ENCODE peak calls at places on chromosomes 7 and 10, in seven cellular contexts. T is AG04450, Z is GM06990, D is Caco-2, N is stomach, S is right lobe of liver, Q is cardiac fibroblast. E is an unnamed sample.

GRCh38 chr7:98394377-98394836 is 6.5 kb downstream of the BAIAP2L1 start:
- DNase-seq in T (peak), Z (no peak), D (no peak), N (no peak), S (no peak), Q (peak), E (peak)

GRCh38 chr7:86989407-86989806 is 70.0 kb downstream of the ELAPOR2 start:
- DNase-seq in T (no peak), Z (no peak), D (no peak), N (no peak), S (no peak), Q (no peak), E (no peak)

GRCh38 chr7:137825489-137825888 is 21.3 kb downstream of the DGKI start:
- DNase-seq in T (no peak), Z (no peak), D (no peak), N (no peak), S (no peak), Q (no peak), E (no peak)

GRCh38 chr10:58512470-58513188 is at the start of gene BICC1:
- DNase-seq in T (no peak), Z (no peak), D (peak), N (no peak), S (peak), Q (peak), E (peak)

GRCh38 chr10:124603376-124604213 is 140.6 kb downstream of the FAM53B start:
- DNase-seq in T (no peak), Z (no peak), D (no peak), N (no peak), S (no peak), Q (no peak), E (no peak)

GRCh38 chr7:19520392-19520791 is 188.4 kb downstream of the POLR1F start:
- DNase-seq in T (no peak), Z (no peak), D (no peak), N (no peak), S (no peak), Q (no peak), E (no peak)

GRCh38 chr10:132883391-132883881 is 58.9 kb downstream of the CFAP46 start:
- DNase-seq in T (no peak), Z (no peak), D (no peak), N (no peak), S (peak), Q (no peak), E (no peak)

GRCh38 chr10:132547421-132547861 is 9.9 kb downstream of the INPP5A start:
- DNase-seq in T (no peak), Z (no peak), D (no peak), N (no peak), S (no peak), Q (no peak), E (no peak)

GRCh38 chr10:132606536-132607316 is 69.1 kb downstream of the INPP5A start:
- DNase-seq in T (no peak), Z (no peak), D (no peak), N (peak), S (peak), Q (peak), E (no peak)

GRCh38 chr10:45376364-45376801 is 2.4 kb downstream of the ALOX5 start:
- DNase-seq in T (no peak), Z (no peak), D (no peak), N (no peak), S (no peak), Q (no peak), E (no peak)

GRCh38 chr7:108222236-108222892 is 92.2 kb upstream of the LAMB4 start:
- DNase-seq in T (no peak), Z (no peak), D (peak), N (no peak), S (no peak), Q (peak), E (peak)

GRCh38 chr7:13981070-13981469 is 8.4 kb downstream of the ETV1 start:
- DNase-seq in T (peak), Z (no peak), D (no peak), N (peak), S (no peak), Q (peak), E (peak)

GRCh38 chr7:105285118-105285874 is 103.4 kb downstream of the SRPK2 start:
- DNase-seq in T (no peak), Z (no peak), D (no peak), N (no peak), S (no peak), Q (no peak), E (no peak)

GRCh38 chr10:13917791-13918190 is 331.0 kb downstream of the PRPF18 start:
- DNase-seq in T (no peak), Z (no peak), D (no peak), N (no peak), S (no peak), Q (no peak), E (no peak)

GRCh38 chr7:106290319-106290718 is 5.5 kb upstream of the NAMPT start:
- DNase-seq in T (no peak), Z (no peak), D (no peak), N (no peak), S (no peak), Q (no peak), E (no peak)

GRCh38 chr10:13483951-13484350 is 44.9 kb downstream of the BEND7 start:
- DNase-seq in T (no peak), Z (no peak), D (no peak), N (peak), S (no peak), Q (no peak), E (no peak)

GRCh38 chr10:99233680-99234018 is 2.0 kb downstream of the HPSE2 start:
- DNase-seq in T (no peak), Z (peak), D (no peak), N (no peak), S (no peak), Q (peak), E (no peak)

GRCh38 chr10:22899775-22900174 is 28.1 kb upstream of the ARMC3 start:
- DNase-seq in T (no peak), Z (no peak), D (no peak), N (no peak), S (no peak), Q (no peak), E (no peak)

GRCh38 chr10:132746386-132746785 is 39.6 kb downstream of the NKX6-2 start:
- DNase-seq in T (no peak), Z (no peak), D (no peak), N (no peak), S (no peak), Q (no peak), E (no peak)

GRCh38 chr7:21086688-21087087 is 300.0 kb upstream of the SP8 start:
- DNase-seq in T (no peak), Z (no peak), D (no peak), N (peak), S (no peak), Q (no peak), E (no peak)

GRCh38 chr7:48090095-48090805 is 1.2 kb downstream of the UPP1 start:
- DNase-seq in T (no peak), Z (peak), D (no peak), N (no peak), S (peak), Q (peak), E (no peak)

GRCh38 chr7:106583706-106584690 is 77.0 kb downstream of the CCDC71L start:
- DNase-seq in T (no peak), Z (no peak), D (no peak), N (no peak), S (no peak), Q (no peak), E (no peak)

GRCh38 chr10:26445411-26446031 is 7.4 kb downstream of the APBB1IP start:
- DNase-seq in T (no peak), Z (no peak), D (no peak), N (no peak), S (no peak), Q (no peak), E (peak)

GRCh38 chr10:131585761-131586160 is 274.2 kb upstream of the TCERG1L start:
- DNase-seq in T (no peak), Z (no peak), D (no peak), N (no peak), S (no peak), Q (no peak), E (no peak)

GRCh38 chr7:155252388-155252957 is 45.2 kb upstream of the INSIG1 start:
- DNase-seq in T (no peak), Z (no peak), D (no peak), N (no peak), S (peak), Q (peak), E (peak)

GRCh38 chr7:140314571-140315480 is 83.5 kb downstream of the SLC37A3 start:
- DNase-seq in T (no peak), Z (no peak), D (no peak), N (no peak), S (no peak), Q (no peak), E (no peak)

GRCh38 chr7:134406431-134406830 is 52.5 kb downstream of the AKR1B1 start:
- DNase-seq in T (no peak), Z (no peak), D (no peak), N (no peak), S (no peak), Q (no peak), E (no peak)

GRCh38 chr7:157763279-157764000 is 426.6 kb downstream of the DNAJB6 start:
- DNase-seq in T (no peak), Z (no peak), D (no peak), N (no peak), S (no peak), Q (no peak), E (no peak)

GRCh38 chr10:63430091-63430998 is 35.4 kb downstream of the JMJD1C start:
- DNase-seq in T (no peak), Z (no peak), D (peak), N (no peak), S (no peak), Q (peak), E (peak)

GRCh38 chr10:18214692-18215563 is 74.7 kb downstream of the CACNB2 start:
- DNase-seq in T (no peak), Z (no peak), D (peak), N (no peak), S (no peak), Q (peak), E (peak)

GRCh38 chr10:133516072-133516471 is 11.1 kb upstream of the CYP2E1 start:
- DNase-seq in T (no peak), Z (no peak), D (no peak), N (no peak), S (no peak), Q (no peak), E (no peak)

GRCh38 chr7:144416341-144416740 is 12.8 kb upstream of the NOBOX start:
- DNase-seq in T (no peak), Z (no peak), D (no peak), N (no peak), S (no peak), Q (no peak), E (no peak)

GRCh38 chr10:33001908-33002492 is 44.0 kb upstream of the ITGB1 start:
- DNase-seq in T (no peak), Z (no peak), D (no peak), N (no peak), S (no peak), Q (no peak), E (no peak)

GRCh38 chr7:142384508-142384922 is 126.7 kb upstream of the PRSS58 start:
- DNase-seq in T (no peak), Z (no peak), D (no peak), N (no peak), S (no peak), Q (peak), E (peak)

GRCh38 chr10:35129185-35129674 is 2.6 kb downstream of the CREM start:
- DNase-seq in T (no peak), Z (no peak), D (no peak), N (no peak), S (no peak), Q (no peak), E (no peak)
- H3K4me3 ChIP-seq in T (no peak), Z (peak), D (no peak), N (no peak), S (no peak), Q (no peak), E (no peak)

DNA sequence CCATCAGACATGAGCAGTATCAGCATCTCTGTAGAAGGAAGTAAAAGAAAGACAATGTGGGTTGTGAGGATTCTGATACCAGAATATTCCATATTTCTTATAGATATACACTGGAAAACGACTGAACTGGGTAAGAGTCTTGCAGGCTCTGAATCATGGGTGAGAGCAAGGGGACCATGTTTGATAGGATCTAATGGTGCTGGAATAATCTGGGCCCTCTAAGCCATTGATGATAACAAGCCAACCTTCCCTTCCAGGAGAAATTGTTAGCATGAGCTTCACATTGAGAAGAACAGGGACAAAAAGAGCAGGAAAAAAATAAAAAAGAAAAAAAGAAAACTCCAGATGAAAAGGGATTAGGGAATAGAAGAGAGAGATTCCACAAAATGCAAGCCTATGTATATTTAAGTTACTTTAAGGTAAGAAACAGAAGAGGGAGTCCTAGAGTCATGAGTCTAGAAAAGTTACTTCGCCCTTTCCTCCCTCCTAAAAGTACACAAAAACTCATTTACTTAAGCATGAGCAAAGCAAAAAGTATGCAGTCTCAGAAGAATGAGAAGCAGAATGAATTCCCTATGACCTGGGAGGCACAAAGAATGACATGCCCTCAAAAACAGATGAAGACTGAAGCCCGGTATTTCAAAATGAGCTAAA is 181.9 kb downstream of the TMEM26 start:
- DNase-seq in T (peak), Z (no peak), D (peak), N (no peak), S (no peak), Q (peak), E (peak)
- TF ChIP-seq CTCF in T (peak), Z (no peak), D (peak), N (peak), S (no peak), Q (peak), E (peak)

GRCh38 chr10:121300723-121301122 is 297.5 kb downstream of the FGFR2 start:
- DNase-seq in T (no peak), Z (no peak), D (no peak), N (no peak), S (no peak), Q (no peak), E (no peak)

GRCh38 chr10:121307411-121307980 is 290.7 kb downstream of the FGFR2 start:
- DNase-seq in T (no peak), Z (no peak), D (no peak), N (no peak), S (no peak), Q (no peak), E (no peak)

GRCh38 chr10:121306159-121306673 is 292.0 kb downstream of the FGFR2 start:
- DNase-seq in T (no peak), Z (no peak), D (no peak), N (no peak), S (no peak), Q (no peak), E (no peak)

GRCh38 chr10:121303273-121303890 is 294.9 kb downstream of the FGFR2 start:
- DNase-seq in T (no peak), Z (no peak), D (no peak), N (no peak), S (no peak), Q (no peak), E (no peak)

DNA sequence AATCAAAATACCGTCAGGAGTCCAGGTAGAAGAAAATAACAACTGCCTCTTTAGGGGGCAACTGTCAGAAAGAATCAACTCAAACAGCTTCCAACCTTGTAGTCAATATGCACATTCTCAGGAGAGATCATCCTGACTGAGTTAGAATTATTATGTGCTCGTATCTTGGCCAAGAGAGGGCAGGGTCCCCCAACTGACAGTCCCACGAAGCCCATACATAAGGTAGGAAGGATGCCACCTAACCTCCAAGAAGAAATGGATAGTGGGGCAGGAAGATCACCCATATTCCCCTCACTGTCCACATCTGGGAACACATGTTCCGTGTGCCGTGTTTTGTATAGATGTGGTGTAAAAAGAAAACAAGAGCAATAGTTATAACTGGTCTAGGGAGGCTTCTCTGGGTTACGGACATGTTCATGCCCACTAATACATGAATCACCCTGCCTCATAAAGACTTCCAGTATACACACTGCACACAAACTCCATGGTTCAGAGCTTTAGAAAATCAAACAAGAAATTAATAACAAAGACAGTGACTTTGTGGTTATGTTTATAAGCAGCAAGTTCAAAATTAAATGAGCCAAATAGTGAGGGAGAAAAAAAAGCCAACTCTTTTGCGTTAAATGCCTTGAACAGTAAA is 295.6 kb downstream of the FGFR2 start:
- DNase-seq in T (no peak), Z (no peak), D (peak), N (no peak), S (no peak), Q (no peak), E (no peak)
- H3K4me3 ChIP-seq in T (no peak), Z (no peak), D (no peak), N (no peak), S (no peak), Q (no peak), E (no peak)

GRCh38 chr7:83072576-83073517 is 89.8 kb downstream of the PCLO start:
- DNase-seq in T (no peak), Z (no peak), D (peak), N (no peak), S (no peak), Q (no peak), E (no peak)
- TF ChIP-seq CTCF in T (peak), Z (no peak), D (peak), N (no peak), S (no peak), Q (no peak), E (peak)

GRCh38 chr7:5689118-5689517 is 92.3 kb downstream of the RNF216 start:
- DNase-seq in T (no peak), Z (no peak), D (no peak), N (no peak), S (no peak), Q (peak), E (peak)
- H3K4me3 ChIP-seq in T (no peak), Z (no peak), D (no peak), N (no peak), S (no peak), Q (no peak), E (no peak)

DNA sequence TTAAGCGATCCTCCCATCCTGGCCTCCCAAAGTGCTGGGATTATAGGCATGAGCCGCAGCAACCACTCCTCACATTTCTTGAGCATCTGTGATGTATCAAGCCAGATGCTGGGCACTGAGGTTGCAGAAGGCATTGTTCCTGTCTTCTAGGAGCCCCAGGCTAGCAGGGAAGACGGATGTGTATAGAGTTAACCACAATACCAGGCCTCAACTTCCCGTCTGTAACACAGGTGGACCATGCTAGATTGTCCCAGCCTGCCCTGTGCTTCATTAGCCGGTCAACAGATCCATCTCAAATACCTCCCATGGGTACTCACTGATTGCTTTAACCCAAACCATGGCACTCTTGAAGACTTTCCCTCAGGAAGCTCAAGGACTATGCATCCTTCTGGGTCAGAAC is 1.8 kb upstream of the CLDN4 start:
- DNase-seq in T (no peak), Z (no peak), D (no peak), N (no peak), S (no peak), Q (no peak), E (no peak)
- TF ChIP-seq CTCF in T (no peak), Z (no peak), D (no peak), N (no peak), S (no peak), Q (no peak), E (no peak)

GRCh38 chr7:44984478-44984758 is 5.6 kb upstream of the MYO1G start:
- DNase-seq in T (no peak), Z (no peak), D (no peak), N (no peak), S (no peak), Q (no peak), E (no peak)
- H3K4me3 ChIP-seq in T (peak), Z (peak), D (no peak), N (no peak), S (no peak), Q (no peak), E (no peak)

E was measured in AG10803.